ENCODE peak calls at places on chromosomes 5 and 9, in nine cellular contexts. One of them, this sample, is unnamed.

GRCh38 chr9:124102363-124102762 is 90.8 kb downstream of the LHX2 start:
- DNase-seq in GM06990: no peak
- DNase-seq in CD4-positive, alpha-beta T cell: no peak
- DNase-seq in dorsolateral prefrontal cortex: no peak
- DNase-seq in RWPE1: no peak
- DNase-seq in fibroblast of mammary gland: no peak
- DNase-seq in colonic mucosa: no peak
- DNase-seq in endothelial cell: no peak
- DNase-seq in prostate gland: no peak
- DNase-seq in this sample: no peak

GRCh38 chr5:62082370-62082778 is 223.6 kb upstream of the KIF2A start:
- DNase-seq in GM06990: no peak
- DNase-seq in CD4-positive, alpha-beta T cell: no peak
- DNase-seq in dorsolateral prefrontal cortex: no peak
- DNase-seq in RWPE1: peak
- DNase-seq in fibroblast of mammary gland: peak
- DNase-seq in colonic mucosa: no peak
- DNase-seq in endothelial cell: no peak
- DNase-seq in prostate gland: no peak
- DNase-seq in this sample: no peak

GRCh38 chr5:67341478-67341877 is 144.9 kb upstream of the CD180 start:
- DNase-seq in GM06990: no peak
- DNase-seq in CD4-positive, alpha-beta T cell: no peak
- DNase-seq in dorsolateral prefrontal cortex: no peak
- DNase-seq in RWPE1: no peak
- DNase-seq in fibroblast of mammary gland: no peak
- DNase-seq in colonic mucosa: no peak
- DNase-seq in endothelial cell: no peak
- DNase-seq in prostate gland: no peak
- DNase-seq in this sample: no peak

GRCh38 chr9:109683521-109683920 is 96.5 kb upstream of the PALM2AKAP2 start:
- DNase-seq in GM06990: no peak
- DNase-seq in CD4-positive, alpha-beta T cell: no peak
- DNase-seq in dorsolateral prefrontal cortex: no peak
- DNase-seq in RWPE1: no peak
- DNase-seq in fibroblast of mammary gland: peak
- DNase-seq in colonic mucosa: no peak
- DNase-seq in endothelial cell: no peak
- DNase-seq in prostate gland: no peak
- DNase-seq in this sample: no peak

GRCh38 chr5:160188151-160188967 is 40.9 kb upstream of the FABP6 start:
- DNase-seq in GM06990: no peak
- DNase-seq in CD4-positive, alpha-beta T cell: no peak
- DNase-seq in dorsolateral prefrontal cortex: no peak
- DNase-seq in RWPE1: peak
- DNase-seq in fibroblast of mammary gland: peak
- DNase-seq in colonic mucosa: peak
- DNase-seq in endothelial cell: peak
- DNase-seq in prostate gland: peak
- DNase-seq in this sample: peak

GRCh38 chr5:32953694-32954093 is 242.6 kb downstream of the NPR3 start:
- DNase-seq in GM06990: no peak
- DNase-seq in CD4-positive, alpha-beta T cell: no peak
- DNase-seq in dorsolateral prefrontal cortex: no peak
- DNase-seq in RWPE1: no peak
- DNase-seq in fibroblast of mammary gland: no peak
- DNase-seq in colonic mucosa: no peak
- DNase-seq in endothelial cell: no peak
- DNase-seq in prostate gland: no peak
- DNase-seq in this sample: no peak

GRCh38 chr5:123344819-123345426 is 78.3 kb downstream of the CEP120 start:
- DNase-seq in GM06990: no peak
- DNase-seq in CD4-positive, alpha-beta T cell: no peak
- DNase-seq in dorsolateral prefrontal cortex: no peak
- DNase-seq in RWPE1: peak
- DNase-seq in fibroblast of mammary gland: peak
- DNase-seq in colonic mucosa: no peak
- DNase-seq in endothelial cell: peak
- DNase-seq in prostate gland: peak
- DNase-seq in this sample: no peak

GRCh38 chr9:136339173-136339957 is 12.0 kb downstream of the GPSM1 start:
- DNase-seq in GM06990: peak
- DNase-seq in CD4-positive, alpha-beta T cell: no peak
- DNase-seq in dorsolateral prefrontal cortex: no peak
- DNase-seq in RWPE1: peak
- DNase-seq in fibroblast of mammary gland: peak
- DNase-seq in colonic mucosa: peak
- DNase-seq in endothelial cell: peak
- DNase-seq in prostate gland: peak
- DNase-seq in this sample: peak

GRCh38 chr5:74309050-74309449 is 331.5 kb downstream of the ENC1 start:
- DNase-seq in GM06990: no peak
- DNase-seq in CD4-positive, alpha-beta T cell: no peak
- DNase-seq in dorsolateral prefrontal cortex: no peak
- DNase-seq in RWPE1: no peak
- DNase-seq in fibroblast of mammary gland: no peak
- DNase-seq in colonic mucosa: no peak
- DNase-seq in endothelial cell: no peak
- DNase-seq in prostate gland: no peak
- DNase-seq in this sample: no peak

GRCh38 chr9:12640021-12640587 is 53.1 kb upstream of the TYRP1 start:
- DNase-seq in GM06990: no peak
- DNase-seq in CD4-positive, alpha-beta T cell: no peak
- DNase-seq in dorsolateral prefrontal cortex: no peak
- DNase-seq in RWPE1: peak
- DNase-seq in fibroblast of mammary gland: peak
- DNase-seq in colonic mucosa: no peak
- DNase-seq in endothelial cell: no peak
- DNase-seq in prostate gland: no peak
- DNase-seq in this sample: no peak

GRCh38 chr9:131276891-131277672 is 772 bp upstream of the FAM78A start:
- DNase-seq in GM06990: peak
- DNase-seq in CD4-positive, alpha-beta T cell: peak
- DNase-seq in dorsolateral prefrontal cortex: no peak
- DNase-seq in RWPE1: no peak
- DNase-seq in fibroblast of mammary gland: no peak
- DNase-seq in colonic mucosa: no peak
- DNase-seq in endothelial cell: no peak
- DNase-seq in prostate gland: no peak
- DNase-seq in this sample: no peak

GRCh38 chr9:84990416-84990815 is 320.9 kb downstream of the NTRK2 start:
- DNase-seq in GM06990: no peak
- DNase-seq in CD4-positive, alpha-beta T cell: no peak
- DNase-seq in dorsolateral prefrontal cortex: peak
- DNase-seq in RWPE1: peak
- DNase-seq in fibroblast of mammary gland: no peak
- DNase-seq in colonic mucosa: no peak
- DNase-seq in endothelial cell: no peak
- DNase-seq in prostate gland: no peak
- DNase-seq in this sample: no peak

GRCh38 chr9:93115486-93115885 is 18.6 kb downstream of the NINJ1 start:
- DNase-seq in GM06990: no peak
- DNase-seq in CD4-positive, alpha-beta T cell: peak
- DNase-seq in dorsolateral prefrontal cortex: no peak
- DNase-seq in RWPE1: no peak
- DNase-seq in fibroblast of mammary gland: no peak
- DNase-seq in colonic mucosa: no peak
- DNase-seq in endothelial cell: no peak
- DNase-seq in prostate gland: no peak
- DNase-seq in this sample: no peak

GRCh38 chr5:53543401-53543800 is 17.0 kb upstream of the NDUFS4 start:
- DNase-seq in GM06990: no peak
- DNase-seq in CD4-positive, alpha-beta T cell: no peak
- DNase-seq in dorsolateral prefrontal cortex: no peak
- DNase-seq in RWPE1: no peak
- DNase-seq in fibroblast of mammary gland: peak
- DNase-seq in colonic mucosa: no peak
- DNase-seq in endothelial cell: no peak
- DNase-seq in prostate gland: no peak
- DNase-seq in this sample: no peak

GRCh38 chr9:128159073-128159783 is 837 bp upstream of the BBLN start:
- DNase-seq in GM06990: peak
- DNase-seq in CD4-positive, alpha-beta T cell: peak
- DNase-seq in dorsolateral prefrontal cortex: no peak
- DNase-seq in RWPE1: no peak
- DNase-seq in fibroblast of mammary gland: no peak
- DNase-seq in colonic mucosa: peak
- DNase-seq in endothelial cell: no peak
- DNase-seq in prostate gland: no peak
- DNase-seq in this sample: peak

GRCh38 chr5:33736510-33736909 is 155.3 kb downstream of the ADAMTS12 start:
- DNase-seq in GM06990: no peak
- DNase-seq in CD4-positive, alpha-beta T cell: no peak
- DNase-seq in dorsolateral prefrontal cortex: no peak
- DNase-seq in RWPE1: no peak
- DNase-seq in fibroblast of mammary gland: peak
- DNase-seq in colonic mucosa: no peak
- DNase-seq in endothelial cell: no peak
- DNase-seq in prostate gland: no peak
- DNase-seq in this sample: no peak

GRCh38 chr5:99169309-99169708 is 240.5 kb upstream of the CHD1 start:
- DNase-seq in GM06990: no peak
- DNase-seq in CD4-positive, alpha-beta T cell: no peak
- DNase-seq in dorsolateral prefrontal cortex: no peak
- DNase-seq in RWPE1: no peak
- DNase-seq in fibroblast of mammary gland: peak
- DNase-seq in colonic mucosa: no peak
- DNase-seq in endothelial cell: no peak
- DNase-seq in prostate gland: no peak
- DNase-seq in this sample: no peak

GRCh38 chr5:151708126-151708525 is 21.4 kb upstream of the SPARC start:
- DNase-seq in GM06990: no peak
- DNase-seq in CD4-positive, alpha-beta T cell: no peak
- DNase-seq in dorsolateral prefrontal cortex: no peak
- DNase-seq in RWPE1: no peak
- DNase-seq in fibroblast of mammary gland: peak
- DNase-seq in colonic mucosa: peak
- DNase-seq in endothelial cell: no peak
- DNase-seq in prostate gland: no peak
- DNase-seq in this sample: no peak

GRCh38 chr5:173689171-173689676 is 72.8 kb upstream of the BOD1 start:
- DNase-seq in GM06990: no peak
- DNase-seq in CD4-positive, alpha-beta T cell: no peak
- DNase-seq in dorsolateral prefrontal cortex: no peak
- DNase-seq in RWPE1: no peak
- DNase-seq in fibroblast of mammary gland: no peak
- DNase-seq in colonic mucosa: peak
- DNase-seq in endothelial cell: no peak
- DNase-seq in prostate gland: no peak
- DNase-seq in this sample: no peak

GRCh38 chr9:135474915-135475314 is 4.7 kb upstream of the PPP1R26 start:
- DNase-seq in GM06990: no peak
- DNase-seq in CD4-positive, alpha-beta T cell: no peak
- DNase-seq in dorsolateral prefrontal cortex: peak
- DNase-seq in RWPE1: peak
- DNase-seq in fibroblast of mammary gland: no peak
- DNase-seq in colonic mucosa: no peak
- DNase-seq in endothelial cell: peak
- DNase-seq in prostate gland: no peak
- DNase-seq in this sample: no peak

GRCh38 chr9:97487107-97487506 is 14.4 kb upstream of the TMOD1 start:
- DNase-seq in GM06990: no peak
- DNase-seq in CD4-positive, alpha-beta T cell: no peak
- DNase-seq in dorsolateral prefrontal cortex: no peak
- DNase-seq in RWPE1: peak
- DNase-seq in fibroblast of mammary gland: peak
- DNase-seq in colonic mucosa: no peak
- DNase-seq in endothelial cell: no peak
- DNase-seq in prostate gland: no peak
- DNase-seq in this sample: no peak
- TF ChIP-seq CTCF in GM06990: peak
- TF ChIP-seq CTCF in CD4-positive, alpha-beta T cell: no peak
- TF ChIP-seq CTCF in dorsolateral prefrontal cortex: no peak
- TF ChIP-seq CTCF in RWPE1: peak
- TF ChIP-seq CTCF in fibroblast of mammary gland: peak
- TF ChIP-seq CTCF in colonic mucosa: no peak
- TF ChIP-seq CTCF in endothelial cell: peak
- TF ChIP-seq CTCF in prostate gland: no peak
- TF ChIP-seq CTCF in this sample: no peak

DNA sequence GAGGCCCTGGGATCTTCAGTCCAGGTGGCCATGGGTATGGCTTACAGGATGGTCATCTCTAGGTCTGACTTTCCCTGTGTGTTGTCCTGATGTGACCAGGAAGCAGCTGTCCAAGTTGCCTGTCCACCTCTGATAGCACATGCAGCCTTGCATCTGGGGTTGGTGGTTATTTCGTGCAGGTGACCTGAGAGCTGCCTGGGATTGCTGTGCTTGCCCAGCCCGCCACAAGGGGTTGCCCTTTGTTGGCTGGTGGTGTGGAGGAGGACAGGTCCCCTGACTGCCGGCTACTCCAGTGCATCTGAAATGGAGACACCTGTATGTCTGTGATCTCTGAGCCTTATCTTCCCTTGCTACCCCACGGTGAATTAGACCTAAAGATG is 212.6 kb downstream of the ARHGAP26 start:
- DNase-seq in GM06990: no peak
- DNase-seq in CD4-positive, alpha-beta T cell: no peak
- DNase-seq in dorsolateral prefrontal cortex: no peak
- DNase-seq in RWPE1: no peak
- DNase-seq in fibroblast of mammary gland: no peak
- DNase-seq in colonic mucosa: no peak
- DNase-seq in endothelial cell: no peak
- DNase-seq in prostate gland: no peak
- DNase-seq in this sample: no peak
- TF ChIP-seq CTCF in GM06990: peak
- TF ChIP-seq CTCF in CD4-positive, alpha-beta T cell: no peak
- TF ChIP-seq CTCF in dorsolateral prefrontal cortex: no peak
- TF ChIP-seq CTCF in RWPE1: no peak
- TF ChIP-seq CTCF in fibroblast of mammary gland: peak
- TF ChIP-seq CTCF in colonic mucosa: no peak
- TF ChIP-seq CTCF in endothelial cell: no peak
- TF ChIP-seq CTCF in prostate gland: no peak
- TF ChIP-seq CTCF in this sample: no peak

GRCh38 chr5:178375348-178375747 is 142.7 kb upstream of the PHYKPL start:
- DNase-seq in GM06990: no peak
- DNase-seq in CD4-positive, alpha-beta T cell: no peak
- DNase-seq in dorsolateral prefrontal cortex: no peak
- DNase-seq in RWPE1: no peak
- DNase-seq in fibroblast of mammary gland: no peak
- DNase-seq in colonic mucosa: no peak
- DNase-seq in endothelial cell: no peak
- DNase-seq in prostate gland: no peak
- DNase-seq in this sample: no peak
- TF ChIP-seq CTCF in GM06990: no peak
- TF ChIP-seq CTCF in CD4-positive, alpha-beta T cell: no peak
- TF ChIP-seq CTCF in dorsolateral prefrontal cortex: no peak
- TF ChIP-seq CTCF in RWPE1: no peak
- TF ChIP-seq CTCF in fibroblast of mammary gland: no peak
- TF ChIP-seq CTCF in colonic mucosa: no peak
- TF ChIP-seq CTCF in endothelial cell: no peak
- TF ChIP-seq CTCF in prostate gland: no peak
- TF ChIP-seq CTCF in this sample: no peak

DNA sequence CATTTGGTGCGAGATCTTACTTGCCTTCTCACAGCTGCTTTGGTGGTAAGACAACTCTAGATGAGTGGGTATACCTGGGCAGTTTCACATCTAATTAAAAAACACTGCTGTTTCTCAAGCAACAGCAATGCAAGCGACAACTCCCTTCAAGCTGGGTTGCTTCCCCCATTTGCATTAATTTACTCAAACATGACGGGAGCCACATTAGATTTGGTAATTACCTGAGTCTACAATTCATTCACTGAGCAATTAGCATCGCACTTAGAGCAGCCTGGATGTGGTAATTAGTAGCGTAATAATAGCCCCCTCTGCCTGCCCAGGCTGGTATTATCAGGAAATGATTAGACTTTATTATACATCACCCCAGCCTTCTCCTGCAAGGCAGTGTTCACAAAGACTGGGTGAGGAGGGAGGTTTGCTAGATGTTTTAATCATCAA is 73.4 kb downstream of the FBXO38 start:
- DNase-seq in GM06990: peak
- DNase-seq in CD4-positive, alpha-beta T cell: no peak
- DNase-seq in dorsolateral prefrontal cortex: no peak
- DNase-seq in RWPE1: peak
- DNase-seq in fibroblast of mammary gland: no peak
- DNase-seq in colonic mucosa: no peak
- DNase-seq in endothelial cell: peak
- DNase-seq in prostate gland: no peak
- DNase-seq in this sample: no peak
- TF ChIP-seq CTCF in GM06990: peak
- TF ChIP-seq CTCF in CD4-positive, alpha-beta T cell: peak
- TF ChIP-seq CTCF in dorsolateral prefrontal cortex: no peak
- TF ChIP-seq CTCF in RWPE1: no peak
- TF ChIP-seq CTCF in fibroblast of mammary gland: peak
- TF ChIP-seq CTCF in colonic mucosa: no peak
- TF ChIP-seq CTCF in endothelial cell: no peak
- TF ChIP-seq CTCF in prostate gland: no peak
- TF ChIP-seq CTCF in this sample: peak

This sample was measured in GM10248.